ENCODE peak calls at places on chromosomes 3 and 15, in nine cellular contexts. One of them, this sample, is unnamed.

GRCh38 chr15:60744826-60745225 is 265.9 kb upstream of the ICE2 start:
- DNase-seq in breast epithelium: no peak
- DNase-seq in lower lobe of right lung: no peak
- DNase-seq in aorta: peak
- DNase-seq in GM23248: peak
- DNase-seq in right cardiac atrium: peak
- DNase-seq in brain microvascular endothelial cell: no peak
- DNase-seq in thoracic aorta: no peak
- DNase-seq in body of pancreas: no peak
- DNase-seq in this sample: no peak

GRCh38 chr3:126555795-126556636 is 2.7 kb downstream of the C3orf22 start:
- DNase-seq in right cardiac atrium: peak
- DNase-seq in lower lobe of right lung: peak
- DNase-seq in body of pancreas: no peak
- DNase-seq in thoracic aorta: no peak
- DNase-seq in aorta: peak
- DNase-seq in GM23248: no peak
- DNase-seq in brain microvascular endothelial cell: no peak
- DNase-seq in breast epithelium: no peak
- DNase-seq in this sample: peak

GRCh38 chr3:108153451-108153981 is 62.7 kb upstream of the CD47 start:
- DNase-seq in thoracic aorta: no peak
- DNase-seq in aorta: no peak
- DNase-seq in lower lobe of right lung: peak
- DNase-seq in GM23248: peak
- DNase-seq in body of pancreas: peak
- DNase-seq in breast epithelium: no peak
- DNase-seq in right cardiac atrium: peak
- DNase-seq in brain microvascular endothelial cell: peak
- DNase-seq in this sample: no peak

GRCh38 chr15:86002444-86002843 is 77.2 kb upstream of the AGBL1 start:
- DNase-seq in lower lobe of right lung: no peak
- DNase-seq in right cardiac atrium: no peak
- DNase-seq in breast epithelium: no peak
- DNase-seq in GM23248: no peak
- DNase-seq in brain microvascular endothelial cell: no peak
- DNase-seq in body of pancreas: no peak
- DNase-seq in thoracic aorta: no peak
- DNase-seq in aorta: no peak
- DNase-seq in this sample: no peak

GRCh38 chr3:8328971-8329370 is 172.7 kb upstream of the LMCD1 start:
- DNase-seq in breast epithelium: no peak
- DNase-seq in thoracic aorta: no peak
- DNase-seq in aorta: no peak
- DNase-seq in brain microvascular endothelial cell: no peak
- DNase-seq in lower lobe of right lung: no peak
- DNase-seq in body of pancreas: no peak
- DNase-seq in GM23248: no peak
- DNase-seq in right cardiac atrium: no peak
- DNase-seq in this sample: no peak

GRCh38 chr3:56862352-56863062 is 60.8 kb upstream of the ARHGEF3 start:
- DNase-seq in GM23248: peak
- DNase-seq in breast epithelium: no peak
- DNase-seq in right cardiac atrium: no peak
- DNase-seq in aorta: no peak
- DNase-seq in body of pancreas: no peak
- DNase-seq in lower lobe of right lung: no peak
- DNase-seq in thoracic aorta: no peak
- DNase-seq in brain microvascular endothelial cell: peak
- DNase-seq in this sample: no peak

GRCh38 chr15:63587527-63587926 is 9.7 kb upstream of the FBXL22 start:
- DNase-seq in lower lobe of right lung: no peak
- DNase-seq in GM23248: peak
- DNase-seq in body of pancreas: no peak
- DNase-seq in thoracic aorta: no peak
- DNase-seq in aorta: no peak
- DNase-seq in breast epithelium: no peak
- DNase-seq in brain microvascular endothelial cell: no peak
- DNase-seq in right cardiac atrium: no peak
- DNase-seq in this sample: no peak

GRCh38 chr15:29476503-29477080 is 207.0 kb upstream of the NSMCE3 start:
- DNase-seq in brain microvascular endothelial cell: no peak
- DNase-seq in body of pancreas: no peak
- DNase-seq in right cardiac atrium: no peak
- DNase-seq in GM23248: no peak
- DNase-seq in lower lobe of right lung: no peak
- DNase-seq in breast epithelium: no peak
- DNase-seq in thoracic aorta: no peak
- DNase-seq in aorta: no peak
- DNase-seq in this sample: no peak

GRCh38 chr15:91908401-91908800 is 54.9 kb downstream of the SLCO3A1 start:
- DNase-seq in breast epithelium: no peak
- DNase-seq in thoracic aorta: no peak
- DNase-seq in aorta: no peak
- DNase-seq in body of pancreas: no peak
- DNase-seq in brain microvascular endothelial cell: no peak
- DNase-seq in GM23248: peak
- DNase-seq in right cardiac atrium: no peak
- DNase-seq in lower lobe of right lung: no peak
- DNase-seq in this sample: no peak

GRCh38 chr15:71588746-71589145 is 221.6 kb upstream of the NR2E3 start:
- DNase-seq in right cardiac atrium: no peak
- DNase-seq in aorta: no peak
- DNase-seq in body of pancreas: no peak
- DNase-seq in breast epithelium: no peak
- DNase-seq in GM23248: peak
- DNase-seq in brain microvascular endothelial cell: peak
- DNase-seq in thoracic aorta: no peak
- DNase-seq in lower lobe of right lung: no peak
- DNase-seq in this sample: no peak

GRCh38 chr3:34377961-34378360 is 579.5 kb downstream of the PDCD6IP start:
- DNase-seq in GM23248: no peak
- DNase-seq in brain microvascular endothelial cell: no peak
- DNase-seq in lower lobe of right lung: no peak
- DNase-seq in thoracic aorta: no peak
- DNase-seq in right cardiac atrium: no peak
- DNase-seq in body of pancreas: no peak
- DNase-seq in breast epithelium: no peak
- DNase-seq in aorta: no peak
- DNase-seq in this sample: peak

GRCh38 chr15:46343527-46343926 is 708.7 kb downstream of the SQOR start:
- DNase-seq in aorta: no peak
- DNase-seq in brain microvascular endothelial cell: no peak
- DNase-seq in GM23248: no peak
- DNase-seq in thoracic aorta: no peak
- DNase-seq in right cardiac atrium: no peak
- DNase-seq in lower lobe of right lung: no peak
- DNase-seq in breast epithelium: no peak
- DNase-seq in body of pancreas: no peak
- DNase-seq in this sample: no peak

GRCh38 chr15:77540346-77541060 is 92.2 kb downstream of the LINGO1 start:
- DNase-seq in right cardiac atrium: no peak
- DNase-seq in thoracic aorta: no peak
- DNase-seq in brain microvascular endothelial cell: no peak
- DNase-seq in breast epithelium: no peak
- DNase-seq in aorta: no peak
- DNase-seq in lower lobe of right lung: no peak
- DNase-seq in body of pancreas: no peak
- DNase-seq in GM23248: no peak
- DNase-seq in this sample: no peak

GRCh38 chr15:91065505-91065904 is 34.6 kb upstream of the SV2B start:
- DNase-seq in body of pancreas: no peak
- DNase-seq in GM23248: no peak
- DNase-seq in breast epithelium: no peak
- DNase-seq in right cardiac atrium: no peak
- DNase-seq in thoracic aorta: no peak
- DNase-seq in aorta: no peak
- DNase-seq in brain microvascular endothelial cell: no peak
- DNase-seq in lower lobe of right lung: no peak
- DNase-seq in this sample: no peak

DNA sequence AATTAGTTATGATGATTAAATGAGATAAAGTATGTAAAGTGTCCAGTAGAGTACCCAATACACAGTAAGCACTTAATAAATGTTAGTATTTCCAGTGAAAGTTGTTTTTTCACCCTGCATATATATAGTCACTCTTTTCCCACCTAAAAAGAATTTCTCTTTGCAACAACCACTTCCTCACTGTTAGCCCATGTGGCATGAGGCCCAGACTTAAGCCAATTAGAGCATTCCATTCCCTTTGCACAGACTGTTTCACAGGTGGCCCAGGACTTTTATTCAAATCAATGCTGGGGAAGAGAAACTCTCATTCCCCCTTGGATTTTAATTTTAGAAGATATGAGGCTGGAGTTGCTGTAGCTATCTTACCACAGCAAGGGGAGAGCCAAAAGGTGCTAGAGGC is 3.7 kb downstream of the IFT80 start:
- DNase-seq in thoracic aorta: no peak
- DNase-seq in right cardiac atrium: no peak
- DNase-seq in GM23248: peak
- DNase-seq in body of pancreas: no peak
- DNase-seq in aorta: no peak
- DNase-seq in brain microvascular endothelial cell: peak
- DNase-seq in lower lobe of right lung: no peak
- DNase-seq in breast epithelium: no peak
- DNase-seq in this sample: no peak
- H3K4me3 ChIP-seq in thoracic aorta: no peak
- H3K4me3 ChIP-seq in right cardiac atrium: no peak
- H3K4me3 ChIP-seq in GM23248: no peak
- H3K4me3 ChIP-seq in body of pancreas: no peak
- H3K4me3 ChIP-seq in aorta: no peak
- H3K4me3 ChIP-seq in brain microvascular endothelial cell: no peak
- H3K4me3 ChIP-seq in lower lobe of right lung: no peak
- H3K4me3 ChIP-seq in breast epithelium: no peak
- H3K4me3 ChIP-seq in this sample: no peak

DNA sequence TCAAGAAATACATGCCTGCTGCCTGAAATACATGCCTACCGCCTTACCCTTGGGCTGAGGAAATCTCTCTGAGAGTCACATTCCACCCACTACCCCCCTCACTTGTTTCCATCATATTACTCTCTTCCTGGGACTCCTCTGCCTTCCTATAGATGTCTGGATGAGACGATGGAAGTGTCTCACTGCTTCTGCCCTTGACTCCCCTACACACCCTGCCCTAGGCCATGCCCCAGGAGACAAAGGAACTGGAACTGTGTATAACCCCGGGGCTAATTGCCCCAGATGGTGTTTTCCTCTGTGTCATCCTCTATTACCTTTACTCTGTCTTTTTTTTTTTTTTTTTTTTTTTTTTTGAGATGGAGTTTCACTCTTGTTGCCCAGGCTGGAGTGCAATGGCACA is 102.0 kb downstream of the GTPBP8 start:
- DNase-seq in body of pancreas: no peak
- DNase-seq in thoracic aorta: no peak
- DNase-seq in right cardiac atrium: no peak
- DNase-seq in brain microvascular endothelial cell: no peak
- DNase-seq in aorta: no peak
- DNase-seq in GM23248: no peak
- DNase-seq in breast epithelium: no peak
- DNase-seq in lower lobe of right lung: no peak
- DNase-seq in this sample: no peak
- H3K27ac ChIP-seq in body of pancreas: no peak
- H3K27ac ChIP-seq in thoracic aorta: no peak
- H3K27ac ChIP-seq in right cardiac atrium: no peak
- H3K27ac ChIP-seq in brain microvascular endothelial cell: no peak
- H3K27ac ChIP-seq in aorta: no peak
- H3K27ac ChIP-seq in GM23248: no peak
- H3K27ac ChIP-seq in breast epithelium: no peak
- H3K27ac ChIP-seq in lower lobe of right lung: no peak
- H3K27ac ChIP-seq in this sample: no peak

GRCh38 chr15:67861983-67862382 is 22.1 kb upstream of the RNU6-1 start:
- DNase-seq in lower lobe of right lung: no peak
- DNase-seq in GM23248: no peak
- DNase-seq in brain microvascular endothelial cell: no peak
- DNase-seq in breast epithelium: no peak
- DNase-seq in thoracic aorta: no peak
- DNase-seq in aorta: no peak
- DNase-seq in right cardiac atrium: no peak
- DNase-seq in body of pancreas: no peak
- DNase-seq in this sample: no peak

GRCh38 chr15:67865331-67865730 is 25.5 kb upstream of the RNU6-1 start:
- DNase-seq in breast epithelium: no peak
- DNase-seq in thoracic aorta: no peak
- DNase-seq in lower lobe of right lung: no peak
- DNase-seq in brain microvascular endothelial cell: no peak
- DNase-seq in body of pancreas: no peak
- DNase-seq in GM23248: no peak
- DNase-seq in aorta: no peak
- DNase-seq in right cardiac atrium: no peak
- DNase-seq in this sample: no peak

GRCh38 chr15:67865766-67866165 is 25.9 kb upstream of the RNU6-1 start:
- DNase-seq in breast epithelium: no peak
- DNase-seq in brain microvascular endothelial cell: no peak
- DNase-seq in aorta: no peak
- DNase-seq in body of pancreas: no peak
- DNase-seq in thoracic aorta: no peak
- DNase-seq in GM23248: no peak
- DNase-seq in right cardiac atrium: no peak
- DNase-seq in lower lobe of right lung: no peak
- DNase-seq in this sample: peak

GRCh38 chr15:67862771-67863441 is 23.1 kb upstream of the RNU6-1 start:
- DNase-seq in brain microvascular endothelial cell: no peak
- DNase-seq in lower lobe of right lung: no peak
- DNase-seq in breast epithelium: no peak
- DNase-seq in GM23248: no peak
- DNase-seq in thoracic aorta: no peak
- DNase-seq in body of pancreas: no peak
- DNase-seq in right cardiac atrium: no peak
- DNase-seq in aorta: no peak
- DNase-seq in this sample: peak

DNA sequence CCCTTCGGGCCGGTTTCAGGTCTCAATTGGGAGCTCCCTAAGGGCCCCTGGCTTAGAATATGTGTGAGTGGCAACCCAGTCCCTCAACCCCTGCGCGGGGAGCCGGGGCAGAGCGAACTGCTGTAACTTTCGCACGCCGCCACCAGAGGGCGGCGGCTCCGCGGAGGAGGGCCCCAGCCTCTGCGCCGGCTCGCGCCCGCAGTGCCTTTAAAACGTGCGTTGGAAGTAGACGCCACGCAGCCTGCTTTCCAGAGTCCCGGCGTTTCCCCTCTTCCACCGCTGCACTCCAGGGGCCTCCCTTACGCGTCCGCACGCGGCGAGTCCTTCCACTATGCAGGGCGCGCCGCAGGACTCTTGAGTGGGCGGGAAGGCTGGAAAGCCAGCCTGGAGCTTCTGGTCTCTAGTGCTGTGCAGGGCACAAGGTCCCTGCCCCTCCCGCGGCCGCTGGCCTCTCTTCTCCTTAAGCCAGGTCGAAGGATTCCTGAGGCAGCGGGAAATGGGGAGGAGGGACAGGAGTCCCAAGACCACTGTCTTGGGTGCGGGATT is 23.7 kb upstream of the RNU6-1 start:
- DNase-seq in right cardiac atrium: peak
- DNase-seq in thoracic aorta: peak
- DNase-seq in body of pancreas: peak
- DNase-seq in lower lobe of right lung: peak
- DNase-seq in breast epithelium: peak
- DNase-seq in GM23248: peak
- DNase-seq in aorta: peak
- DNase-seq in brain microvascular endothelial cell: peak
- DNase-seq in this sample: peak
- H3K4me3 ChIP-seq in right cardiac atrium: peak
- H3K4me3 ChIP-seq in thoracic aorta: peak
- H3K4me3 ChIP-seq in body of pancreas: no peak
- H3K4me3 ChIP-seq in lower lobe of right lung: peak
- H3K4me3 ChIP-seq in breast epithelium: peak
- H3K4me3 ChIP-seq in GM23248: peak
- H3K4me3 ChIP-seq in aorta: no peak
- H3K4me3 ChIP-seq in brain microvascular endothelial cell: peak
- H3K4me3 ChIP-seq in this sample: peak

GRCh38 chr3:131299836-131300235 is 81.7 kb upstream of the NUDT16 start:
- DNase-seq in right cardiac atrium: no peak
- DNase-seq in brain microvascular endothelial cell: no peak
- DNase-seq in breast epithelium: no peak
- DNase-seq in GM23248: no peak
- DNase-seq in aorta: no peak
- DNase-seq in thoracic aorta: no peak
- DNase-seq in body of pancreas: no peak
- DNase-seq in lower lobe of right lung: no peak
- DNase-seq in this sample: no peak
- H3K27ac ChIP-seq in right cardiac atrium: no peak
- H3K27ac ChIP-seq in brain microvascular endothelial cell: no peak
- H3K27ac ChIP-seq in breast epithelium: no peak
- H3K27ac ChIP-seq in GM23248: no peak
- H3K27ac ChIP-seq in aorta: no peak
- H3K27ac ChIP-seq in thoracic aorta: no peak
- H3K27ac ChIP-seq in body of pancreas: no peak
- H3K27ac ChIP-seq in lower lobe of right lung: no peak
- H3K27ac ChIP-seq in this sample: no peak

This sample was measured in right lobe of liver.